ENCODE peak calls at places on chromosomes 4 and X, in five cellular contexts. O is H1, Z is IMR-90, M is A549, B is HepG2. F is an unnamed sample.

GRCh38 chr4:86099348-86099747 is 260.5 kb downstream of the MAPK10 start:
- DNase-seq in O (no peak), Z (no peak), M (no peak), B (no peak), F (no peak)

GRCh38 chr4:59553063-59553738 is 1646.9 kb upstream of the ADGRL3 start:
- DNase-seq in O (no peak), Z (no peak), M (peak), B (no peak), F (no peak)

GRCh38 chrX:101057095-101057714 is 5.3 kb upstream of the TRMT2B start:
- DNase-seq in O (no peak), Z (peak), M (no peak), B (no peak), F (no peak)

GRCh38 chr4:17762705-17763104 is 18.7 kb downstream of the FAM184B start:
- DNase-seq in O (no peak), Z (peak), M (no peak), B (peak), F (no peak)

GRCh38 chrX:119042040-119042439 is 30.8 kb upstream of the CT47C1 start:
- DNase-seq in O (no peak), Z (no peak), M (no peak), B (no peak), F (no peak)

GRCh38 chr4:108502366-108502765 is 118.0 kb upstream of the RPL34 start:
- DNase-seq in O (no peak), Z (no peak), M (no peak), B (no peak), F (no peak)

GRCh38 chrX:87583679-87584078 is 66.1 kb downstream of the KLHL4 start:
- DNase-seq in O (peak), Z (peak), M (no peak), B (peak), F (no peak)

GRCh38 chr4:140052050-140052449 is 101.9 kb downstream of the MAML3 start:
- DNase-seq in O (no peak), Z (peak), M (no peak), B (peak), F (peak)

GRCh38 chr4:166808380-166808779 is 425.9 kb downstream of the SPOCK3 start:
- DNase-seq in O (no peak), Z (no peak), M (no peak), B (no peak), F (no peak)

GRCh38 chrX:82711432-82711831 is 796.7 kb upstream of the POU3F4 start:
- DNase-seq in O (peak), Z (no peak), M (no peak), B (no peak), F (no peak)

GRCh38 chrX:47030339-47030738 is 47.9 kb upstream of the RGN start:
- DNase-seq in O (no peak), Z (peak), M (peak), B (peak), F (peak)

GRCh38 chr4:177404980-177405379 is 37.3 kb downstream of the AGA start:
- DNase-seq in O (no peak), Z (no peak), M (no peak), B (no peak), F (no peak)

GRCh38 chr4:73919691-73920090 is 50.5 kb downstream of the CXCL1 start:
- DNase-seq in O (no peak), Z (peak), M (no peak), B (no peak), F (no peak)

GRCh38 chr4:181432347-181432746 is 810.9 kb upstream of the TENM3 start:
- DNase-seq in O (peak), Z (no peak), M (no peak), B (no peak), F (no peak)

GRCh38 chrX:123184199-123184857 is at the start of gene GRIA3:
- DNase-seq in O (no peak), Z (no peak), M (no peak), B (no peak), F (no peak)

GRCh38 chr4:8690216-8690786 is 97.7 kb downstream of the CPZ start:
- DNase-seq in O (no peak), Z (no peak), M (no peak), B (no peak), F (no peak)

GRCh38 chrX:57447856-57448255 is 144.0 kb upstream of the ZXDB start:
- DNase-seq in O (no peak), Z (no peak), M (no peak), B (peak), F (no peak)

GRCh38 chrX:38426785-38427184 is 74.4 kb downstream of the OTC start:
- DNase-seq in O (no peak), Z (no peak), M (no peak), B (no peak), F (no peak)

GRCh38 chr4:47071863-47072441 is 40.6 kb downstream of the GABRB1 start:
- DNase-seq in O (no peak), Z (peak), M (no peak), B (no peak), F (no peak)

GRCh38 chr4:128686032-128686465 is 123.5 kb upstream of the JADE1 start:
- DNase-seq in O (no peak), Z (peak), M (no peak), B (peak), F (no peak)

GRCh38 chr4:159229164-159229563 is 126.3 kb downstream of the RAPGEF2 start:
- DNase-seq in O (no peak), Z (peak), M (no peak), B (peak), F (no peak)

GRCh38 chr4:76233967-76234678 is 17.4 kb upstream of the FAM47E start:
- DNase-seq in O (no peak), Z (no peak), M (no peak), B (no peak), F (peak)

DNA sequence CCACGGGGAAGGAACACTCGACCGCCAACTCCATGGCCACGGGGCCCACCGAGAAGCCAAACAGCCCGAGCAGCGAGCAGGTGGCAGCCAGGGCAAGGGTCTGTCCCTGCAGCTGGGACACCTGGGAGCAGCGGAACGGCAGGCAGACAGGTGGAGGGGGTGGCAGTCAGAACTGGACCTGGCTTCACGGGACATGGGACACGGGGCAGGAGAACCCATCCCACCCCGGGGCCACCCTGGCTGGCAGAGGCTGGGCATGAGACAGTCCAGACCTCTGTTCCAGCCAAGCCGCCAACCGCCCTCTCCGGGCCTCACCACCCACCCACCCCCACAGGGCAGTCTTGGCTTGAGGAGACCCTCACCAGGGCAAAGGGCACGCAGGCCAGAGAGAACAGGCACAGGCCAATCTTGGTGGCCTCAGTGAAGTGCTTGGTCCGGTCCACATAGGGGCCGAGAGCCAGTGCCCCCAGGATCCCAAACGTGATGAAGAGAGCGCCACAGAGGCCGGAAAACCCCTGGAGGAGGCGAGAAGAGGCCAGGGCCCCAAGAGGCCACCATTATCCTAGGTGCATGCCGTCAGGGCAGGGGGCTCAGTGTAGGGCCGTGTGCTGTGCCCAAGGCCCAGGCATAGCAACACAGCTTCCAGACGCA is 5.6 kb downstream of the SLC49A3 start:
- DNase-seq in O (no peak), Z (no peak), M (no peak), B (no peak), F (no peak)
- TF ChIP-seq CEBPB in O (no peak), Z (no peak), M (no peak), B (no peak), F (no peak)

DNA sequence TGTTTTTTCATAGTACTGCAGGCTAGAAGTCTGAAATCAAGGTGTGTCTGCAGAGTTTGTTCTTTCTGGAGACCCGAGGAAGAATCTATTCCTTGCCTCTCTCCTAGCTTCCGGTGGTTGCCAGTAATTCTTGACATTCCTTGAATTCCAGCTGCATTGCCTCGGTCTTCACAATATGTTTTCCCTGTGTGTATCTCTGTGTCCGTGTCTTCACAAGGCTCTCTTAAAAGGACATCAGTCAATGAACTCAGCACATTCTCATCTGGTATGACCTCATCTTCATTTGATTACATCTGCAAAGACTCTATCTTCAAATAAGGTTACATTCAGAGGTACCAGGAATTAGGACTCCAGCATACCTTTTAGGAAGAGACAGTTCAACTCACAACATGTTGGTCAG is 163.4 kb downstream of the BANK1 start:
- DNase-seq in O (peak), Z (peak), M (no peak), B (peak), F (no peak)
- TF ChIP-seq CEBPB in O (no peak), Z (no peak), M (no peak), B (no peak), F (no peak)

GRCh38 chr4:42690537-42690936 is 33.6 kb upstream of the ATP8A1 start:
- DNase-seq in O (no peak), Z (no peak), M (no peak), B (no peak), F (no peak)
- TF ChIP-seq CEBPB in O (no peak), Z (no peak), M (no peak), B (no peak), F (no peak)

GRCh38 chr4:90730752-90731151 is 603.6 kb downstream of the CCSER1 start:
- DNase-seq in O (no peak), Z (no peak), M (no peak), B (no peak), F (no peak)

GRCh38 chr4:90727938-90728337 is 600.7 kb downstream of the CCSER1 start:
- DNase-seq in O (peak), Z (no peak), M (peak), B (no peak), F (peak)

GRCh38 chr4:90733211-90733610 is 606.0 kb downstream of the CCSER1 start:
- DNase-seq in O (no peak), Z (no peak), M (no peak), B (no peak), F (no peak)
- TF ChIP-seq CEBPB in O (no peak), Z (no peak), M (no peak), B (no peak), F (no peak)

F was measured in HCT116.